ENCODE peak calls at places on chromosome 17, in four cellular contexts. C is stromal cell of bone marrow; Q is GM23248; X is stimulated activated CD4-positive, alpha-beta T cell treated with anti-CD3 and anti-CD28 coated beads, Interleukin-4, amount 100 ng/mL, for 48 hours. W is an unnamed sample.

GRCh38 chr17:6572997-6573396 is 16.6 kb upstream of the PITPNM3 start:
- DNase-seq in C (no peak), Q (no peak), X (no peak), W (no peak)

GRCh38 chr17:34892864-34893263 is 68.4 kb downstream of the CCT6B start:
- DNase-seq in C (no peak), Q (peak), X (peak), W (peak)

GRCh38 chr17:73091770-73092517 is 544 bp downstream of the SLC39A11 start:
- DNase-seq in C (no peak), Q (peak), X (no peak), W (peak)

GRCh38 chr17:73798111-73798748 is 154.0 kb upstream of the SDK2 start:
- DNase-seq in C (peak), Q (peak), X (no peak), W (peak)

GRCh38 chr17:35245196-35245486 is 2.3 kb downstream of the SLFN5 start:
- DNase-seq in C (peak), Q (peak), X (no peak), W (peak)

GRCh38 chr17:12081720-12082119 is 61.0 kb downstream of the MAP2K4 start:
- DNase-seq in C (no peak), Q (no peak), X (no peak), W (no peak)

GRCh38 chr17:8707591-8708453 is 36.8 kb downstream of the CCDC42 start:
- DNase-seq in C (no peak), Q (peak), X (no peak), W (no peak)

GRCh38 chr17:6555331-6556120 is 829 bp downstream of the PITPNM3 start:
- DNase-seq in C (no peak), Q (peak), X (no peak), W (peak)

GRCh38 chr17:676060-676745 is 38.4 kb downstream of the VPS53 start:
- DNase-seq in C (no peak), Q (peak), X (no peak), W (peak)

GRCh38 chr17:7786866-7787265 is 47.2 kb upstream of the KDM6B start:
- DNase-seq in C (no peak), Q (no peak), X (no peak), W (no peak)

GRCh38 chr17:41287050-41287449 is 11.6 kb downstream of the KRTAP9-7 start:
- DNase-seq in C (no peak), Q (no peak), X (no peak), W (no peak)

GRCh38 chr17:80270836-80271235 is 10.2 kb downstream of the RNF213 start:
- DNase-seq in C (no peak), Q (peak), X (peak), W (peak)

GRCh38 chr17:40025991-40026815 is 11.0 kb downstream of the CSF3 start:
- DNase-seq in C (no peak), Q (no peak), X (no peak), W (peak)

GRCh38 chr17:82932146-82933005 is 92.6 kb upstream of the ZNF750 start:
- DNase-seq in C (peak), Q (peak), X (no peak), W (peak)

GRCh38 chr17:76566988-76567431 is 18.6 kb downstream of the ST6GALNAC2 start:
- DNase-seq in C (no peak), Q (no peak), X (no peak), W (no peak)

W was measured in GM03348.